ENCODE peak calls at places on chromosomes 13 and 19, in ten cellular contexts. G is GM23338, C is aorta, D is kidney epithelial cell, N is bronchial epithelial cell, M is cardiac muscle cell, L is fibroblast of pulmonary artery, T is fibroblast of mammary gland, J is left lung, U is GM06990. Z is an unnamed sample.

GRCh38 chr13:27924529-27925141 is 4.8 kb downstream of the PDX1 start:
- DNase-seq in G (peak), C (no peak), D (no peak), N (no peak), M (no peak), L (no peak), T (no peak), J (no peak), U (no peak), Z (no peak)

GRCh38 chr19:19300613-19301012 is 19.7 kb downstream of the SUGP1 start:
- DNase-seq in G (no peak), C (no peak), D (no peak), N (no peak), M (no peak), L (no peak), T (no peak), J (peak), U (no peak), Z (no peak)

GRCh38 chr13:20796791-20797513 is 23.2 kb upstream of the EEF1AKMT1 start:
- DNase-seq in G (no peak), C (no peak), D (no peak), N (no peak), M (no peak), L (no peak), T (peak), J (no peak), U (no peak), Z (no peak)

GRCh38 chr13:43573361-43573740 is 213.4 kb downstream of the ENOX1 start:
- DNase-seq in G (peak), C (no peak), D (peak), N (peak), M (no peak), L (peak), T (no peak), J (no peak), U (no peak), Z (no peak)

GRCh38 chr19:49391581-49392399 is 3.7 kb downstream of the KASH5 start:
- DNase-seq in G (peak), C (peak), D (peak), N (peak), M (peak), L (peak), T (peak), J (peak), U (peak), Z (peak)

GRCh38 chr19:47028372-47028672 is 8.7 kb downstream of the NPAS1 start:
- DNase-seq in G (peak), C (no peak), D (no peak), N (no peak), M (no peak), L (no peak), T (no peak), J (no peak), U (no peak), Z (no peak)

GRCh38 chr13:45410466-45410865 is 7.7 kb downstream of the SLC25A30 start:
- DNase-seq in G (no peak), C (no peak), D (no peak), N (no peak), M (no peak), L (no peak), T (no peak), J (no peak), U (no peak), Z (no peak)

GRCh38 chr13:44218501-44219240 is 155.0 kb upstream of the SERP2 start:
- DNase-seq in G (no peak), C (peak), D (no peak), N (peak), M (no peak), L (peak), T (peak), J (peak), U (no peak), Z (no peak)

GRCh38 chr13:92951273-92951820 is 275.3 kb upstream of the GPC6 start:
- DNase-seq in G (no peak), C (no peak), D (no peak), N (no peak), M (peak), L (peak), T (no peak), J (no peak), U (no peak), Z (no peak)

GRCh38 chr13:109151255-109151654 is 521.8 kb downstream of the MYO16 start:
- DNase-seq in G (no peak), C (no peak), D (no peak), N (peak), M (no peak), L (no peak), T (no peak), J (no peak), U (no peak), Z (no peak)

GRCh38 chr19:45901432-45901903 is 945 bp downstream of the MYPOP start:
- DNase-seq in G (peak), C (peak), D (no peak), N (no peak), M (peak), L (peak), T (peak), J (peak), U (no peak), Z (peak)

GRCh38 chr19:33231511-33231910 is 5.9 kb upstream of the SLC7A10 start:
- DNase-seq in G (no peak), C (no peak), D (no peak), N (no peak), M (no peak), L (peak), T (peak), J (no peak), U (no peak), Z (no peak)

GRCh38 chr19:51889934-51890333 is 2.2 kb upstream of the ZNF577 start:
- DNase-seq in G (no peak), C (no peak), D (no peak), N (no peak), M (no peak), L (no peak), T (no peak), J (no peak), U (no peak), Z (no peak)
- H3K4me3 ChIP-seq in G (no peak), C (no peak), D (no peak), N (no peak), M (no peak), L (no peak), T (no peak), J (no peak), U (no peak), Z (no peak)

DNA sequence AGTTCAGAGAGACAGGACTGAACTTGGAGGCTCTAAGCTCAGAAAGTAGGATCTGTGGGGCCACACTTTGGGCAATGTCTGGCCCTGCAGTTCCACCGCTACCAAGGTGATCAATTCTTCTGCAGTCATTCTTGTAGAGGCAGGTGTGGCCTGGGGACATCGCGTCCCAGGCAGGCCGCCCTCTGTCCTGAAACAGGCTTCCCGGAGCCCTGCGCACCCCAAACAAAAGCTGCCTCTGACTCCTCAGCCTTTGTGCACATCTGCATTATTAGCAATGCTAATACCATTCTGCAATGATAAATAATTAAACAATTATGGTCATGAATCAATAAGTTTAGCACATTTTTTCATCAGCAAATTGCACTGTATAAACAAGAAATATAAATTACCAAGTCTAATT is 160.2 kb downstream of the URI1 start:
- DNase-seq in G (no peak), C (no peak), D (no peak), N (no peak), M (no peak), L (no peak), T (no peak), J (no peak), U (no peak), Z (no peak)
- H3K4me3 ChIP-seq in G (no peak), C (no peak), D (no peak), N (no peak), M (no peak), L (no peak), T (no peak), J (no peak), U (no peak), Z (no peak)

DNA sequence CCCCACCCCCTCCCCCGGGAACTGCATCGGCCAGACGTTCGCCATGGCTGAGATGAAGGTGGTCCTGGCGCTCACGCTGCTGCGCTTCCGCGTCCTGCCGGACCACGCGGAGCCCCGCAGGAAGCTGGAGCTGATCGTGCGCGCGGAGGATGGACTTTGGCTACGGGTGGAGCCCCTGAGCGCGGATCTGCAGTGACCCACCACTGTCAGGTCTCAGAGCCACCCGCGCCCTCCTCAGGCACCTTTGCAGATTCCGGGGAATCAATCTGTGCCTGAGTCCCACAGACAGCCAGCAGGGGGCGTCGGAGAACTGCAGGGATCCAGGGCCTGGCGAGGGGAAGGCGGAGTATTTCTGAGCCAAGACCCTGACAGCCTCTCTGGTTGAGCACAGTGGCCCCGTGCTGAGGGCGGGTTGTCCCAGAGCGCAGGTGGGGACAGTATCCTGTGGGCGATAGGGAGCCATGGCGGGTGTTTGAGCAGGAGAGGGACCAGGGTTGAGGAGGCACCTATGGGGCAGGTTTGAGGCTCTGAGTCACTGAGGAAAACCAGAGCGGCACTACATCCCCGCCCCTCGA is 30.4 kb upstream of the CYP4F8 start:
- DNase-seq in G (peak), C (peak), D (no peak), N (peak), M (no peak), L (peak), T (peak), J (peak), U (peak), Z (peak)
- H3K4me3 ChIP-seq in G (peak), C (no peak), D (no peak), N (no peak), M (no peak), L (no peak), T (no peak), J (no peak), U (no peak), Z (no peak)

GRCh38 chr19:30378701-30379100 is 6.5 kb downstream of the ZNF536 start:
- DNase-seq in G (no peak), C (no peak), D (no peak), N (no peak), M (no peak), L (no peak), T (no peak), J (no peak), U (no peak), Z (no peak)

GRCh38 chr19:30376826-30377425 is 4.7 kb downstream of the ZNF536 start:
- DNase-seq in G (no peak), C (no peak), D (no peak), N (no peak), M (no peak), L (no peak), T (no peak), J (no peak), U (no peak), Z (no peak)

GRCh38 chr19:30381366-30381765 is 9.2 kb downstream of the ZNF536 start:
- DNase-seq in G (no peak), C (no peak), D (no peak), N (no peak), M (no peak), L (no peak), T (no peak), J (no peak), U (no peak), Z (no peak)

GRCh38 chr19:30376272-30376671 is 4.1 kb downstream of the ZNF536 start:
- DNase-seq in G (peak), C (no peak), D (no peak), N (no peak), M (no peak), L (no peak), T (no peak), J (no peak), U (no peak), Z (no peak)

GRCh38 chr19:30379841-30380610 is 7.8 kb downstream of the ZNF536 start:
- DNase-seq in G (no peak), C (no peak), D (no peak), N (no peak), M (no peak), L (no peak), T (no peak), J (no peak), U (no peak), Z (no peak)
- H3K4me3 ChIP-seq in G (no peak), C (no peak), D (no peak), N (no peak), M (no peak), L (no peak), T (no peak), J (no peak), U (no peak), Z (no peak)

DNA sequence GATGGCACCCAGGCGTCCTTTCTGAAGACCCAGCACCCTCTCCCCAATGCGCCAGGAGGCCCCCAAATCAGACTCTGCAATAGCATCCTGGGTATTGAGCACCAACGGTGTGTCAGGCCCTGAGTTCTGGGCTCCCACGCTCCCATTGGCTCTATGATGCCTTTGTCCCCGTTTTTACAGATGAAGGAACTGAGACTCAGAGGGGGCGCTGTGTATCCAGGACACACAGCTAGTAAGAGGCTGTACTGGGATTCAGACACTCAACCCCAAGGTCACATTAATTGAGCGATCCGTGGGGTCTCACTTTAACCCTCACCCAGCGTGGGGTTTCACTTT is 42.5 kb downstream of the CYP4F22 start:
- DNase-seq in G (peak), C (no peak), D (no peak), N (no peak), M (no peak), L (no peak), T (no peak), J (no peak), U (no peak), Z (no peak)
- H3K4me3 ChIP-seq in G (peak), C (no peak), D (no peak), N (no peak), M (no peak), L (peak), T (no peak), J (peak), U (peak), Z (peak)

DNA sequence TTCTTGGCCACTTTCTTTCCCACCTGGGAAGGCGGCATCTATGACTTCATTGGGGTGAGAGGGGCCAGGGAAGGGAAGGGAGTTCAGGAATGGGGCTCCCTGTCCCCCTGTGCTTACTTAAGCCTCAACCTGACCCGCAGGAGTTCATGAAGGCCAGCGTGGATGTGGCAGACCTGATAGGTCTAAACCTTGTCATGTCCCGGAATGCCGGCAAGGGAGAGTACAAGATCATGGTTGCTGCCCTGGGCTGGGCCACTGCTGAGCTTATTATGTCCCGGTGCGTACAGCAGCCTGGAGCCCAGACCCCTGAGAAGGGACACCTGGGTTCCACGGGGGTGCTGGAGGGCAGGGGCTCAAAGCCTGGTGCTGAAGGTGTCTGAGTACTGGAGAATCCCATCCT is 1.1 kb downstream of the TMEM147 start:
- DNase-seq in G (no peak), C (no peak), D (no peak), N (no peak), M (no peak), L (no peak), T (no peak), J (no peak), U (no peak), Z (no peak)
- H3K4me3 ChIP-seq in G (peak), C (no peak), D (peak), N (peak), M (peak), L (peak), T (peak), J (peak), U (peak), Z (peak)

GRCh38 chr13:102402292-102402691 is 444 bp upstream of the FGF14 start:
- DNase-seq in G (peak), C (no peak), D (peak), N (peak), M (peak), L (peak), T (peak), J (peak), U (no peak), Z (peak)

GRCh38 chr13:102401755-102402154 is at the start of gene FGF14:
- DNase-seq in G (no peak), C (no peak), D (no peak), N (no peak), M (no peak), L (no peak), T (no peak), J (no peak), U (no peak), Z (no peak)

GRCh38 chr13:102401305-102401704 is 543 bp downstream of the FGF14 start:
- DNase-seq in G (no peak), C (no peak), D (no peak), N (peak), M (no peak), L (no peak), T (peak), J (no peak), U (no peak), Z (no peak)

GRCh38 chr13:102399791-102400618 is 1.8 kb downstream of the FGF14 start:
- DNase-seq in G (peak), C (peak), D (no peak), N (no peak), M (peak), L (no peak), T (peak), J (peak), U (peak), Z (peak)

GRCh38 chr13:102400619-102401125 is 1.2 kb downstream of the FGF14 start:
- DNase-seq in G (peak), C (peak), D (no peak), N (peak), M (no peak), L (no peak), T (peak), J (peak), U (peak), Z (peak)
- H3K4me3 ChIP-seq in G (peak), C (peak), D (peak), N (peak), M (peak), L (peak), T (peak), J (peak), U (peak), Z (no peak)

Z was measured in CD8-positive, alpha-beta memory T cell.